ENCODE peak calls at places on chromosomes 1 and 21, in six cellular contexts. E is K562, V is A549, P is endothelial cell of umbilical vein, O is GM12878, I is HepG2. U is an unnamed sample.

GRCh38 chr1:38623529-38623928 is 236.0 kb downstream of the RRAGC start:
- DNase-seq in O (no peak), V (no peak), P (no peak), E (no peak), I (no peak), U (no peak)

GRCh38 chr1:162456324-162456723 is 41.3 kb upstream of the UHMK1 start:
- DNase-seq in P (no peak), E (no peak), V (no peak), O (no peak), I (no peak), U (no peak)

GRCh38 chr1:94543003-94543402 is 1.4 kb upstream of the F3 start:
- DNase-seq in V (no peak), I (no peak), E (no peak), O (no peak), P (peak), U (peak)

GRCh38 chr1:240306673-240307072 is 215.0 kb downstream of the FMN2 start:
- DNase-seq in P (no peak), V (no peak), I (no peak), E (no peak), O (no peak), U (no peak)

GRCh38 chr1:22031214-22031962 is 21.1 kb upstream of the CDC42 start:
- DNase-seq in V (no peak), O (no peak), E (no peak), I (peak), P (peak), U (no peak)

GRCh38 chr21:39093526-39093925 is 89.7 kb downstream of the PSMG1 start:
- DNase-seq in O (no peak), V (no peak), P (no peak), E (no peak), I (no peak), U (no peak)

GRCh38 chr1:154446292-154446691 is 41.1 kb downstream of the IL6R start:
- DNase-seq in I (no peak), P (no peak), V (no peak), E (no peak), O (no peak), U (no peak)

GRCh38 chr1:23581219-23581618 is 21.9 kb upstream of the ID3 start:
- DNase-seq in I (no peak), P (peak), E (no peak), O (no peak), V (peak), U (no peak)

GRCh38 chr1:221874285-221875003 is 132.6 kb upstream of the DUSP10 start:
- DNase-seq in E (no peak), V (peak), O (no peak), I (no peak), P (no peak), U (peak)

GRCh38 chr1:247273013-247273412 is 17.1 kb downstream of the VN1R5 start:
- DNase-seq in I (no peak), E (no peak), V (no peak), O (no peak), P (no peak), U (no peak)

DNA sequence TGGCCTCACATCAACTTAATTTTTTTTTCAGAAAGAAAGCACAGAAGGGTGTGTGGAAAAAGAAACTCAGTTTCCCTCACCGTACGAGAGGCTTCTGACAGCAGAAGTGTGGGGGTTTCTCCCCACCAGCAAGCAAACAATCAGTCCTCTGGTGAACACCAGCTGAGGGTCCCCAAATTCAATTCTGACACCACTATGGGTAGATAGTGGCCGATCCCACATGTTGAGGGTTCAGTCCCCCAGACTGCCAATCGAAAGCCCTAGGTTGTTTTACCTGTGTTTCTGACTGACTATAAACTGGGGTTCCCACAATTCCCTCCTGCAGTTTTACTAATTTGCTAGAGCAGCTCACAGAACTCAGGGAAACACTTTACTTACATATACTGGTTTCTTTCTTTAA is 2.1 kb downstream of the IFI6 start:
- DNase-seq in I (no peak), P (no peak), O (no peak), E (no peak), V (no peak), U (no peak)
- H3K4me3 ChIP-seq in I (no peak), P (no peak), O (peak), E (no peak), V (no peak), U (no peak)

GRCh38 chr1:234865171-234866006 is 255.4 kb upstream of the IRF2BP2 start:
- DNase-seq in O (no peak), V (no peak), P (no peak), E (no peak), I (no peak), U (no peak)
- TF ChIP-seq CTCF in O (no peak), V (no peak), P (no peak), E (no peak), I (no peak), U (no peak)

GRCh38 chr1:17494114-17494729 is 45.3 kb upstream of the ARHGEF10L start:
- DNase-seq in O (peak), P (peak), V (peak), I (peak), E (peak), U (peak)

GRCh38 chr1:17503146-17503545 is 36.4 kb upstream of the ARHGEF10L start:
- DNase-seq in V (no peak), O (no peak), P (no peak), E (no peak), I (no peak), U (no peak)

GRCh38 chr1:17502326-17502778 is 37.1 kb upstream of the ARHGEF10L start:
- DNase-seq in I (peak), E (peak), V (peak), O (peak), P (peak), U (peak)

GRCh38 chr1:17496419-17496818 is 43.1 kb upstream of the ARHGEF10L start:
- DNase-seq in I (no peak), O (no peak), V (no peak), P (no peak), E (no peak), U (no peak)

DNA sequence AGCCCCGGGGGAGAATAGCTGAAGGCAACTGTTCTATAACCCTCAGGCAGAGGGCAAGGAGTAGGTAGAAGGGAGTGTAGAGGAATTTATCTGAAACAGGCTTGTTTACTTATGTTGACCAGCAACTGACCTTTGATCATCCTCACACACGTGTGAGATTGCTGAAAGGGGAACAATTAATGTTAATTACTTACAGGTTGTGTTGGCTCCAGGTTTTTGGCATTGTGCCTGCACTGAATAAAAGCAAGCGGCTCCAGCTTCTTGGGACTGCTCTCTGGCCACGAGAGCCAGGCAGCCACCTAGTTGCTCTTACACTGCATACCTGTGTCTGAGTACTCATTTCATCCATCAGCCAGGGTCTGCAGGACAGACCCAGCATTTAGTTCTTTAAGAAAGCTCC is 41.3 kb upstream of the ARHGEF10L start:
- DNase-seq in I (peak), O (no peak), E (no peak), V (no peak), P (no peak), U (no peak)
- TF ChIP-seq MYC in I (no peak), O (no peak), E (no peak), V (no peak), P (no peak), U (no peak)

DNA sequence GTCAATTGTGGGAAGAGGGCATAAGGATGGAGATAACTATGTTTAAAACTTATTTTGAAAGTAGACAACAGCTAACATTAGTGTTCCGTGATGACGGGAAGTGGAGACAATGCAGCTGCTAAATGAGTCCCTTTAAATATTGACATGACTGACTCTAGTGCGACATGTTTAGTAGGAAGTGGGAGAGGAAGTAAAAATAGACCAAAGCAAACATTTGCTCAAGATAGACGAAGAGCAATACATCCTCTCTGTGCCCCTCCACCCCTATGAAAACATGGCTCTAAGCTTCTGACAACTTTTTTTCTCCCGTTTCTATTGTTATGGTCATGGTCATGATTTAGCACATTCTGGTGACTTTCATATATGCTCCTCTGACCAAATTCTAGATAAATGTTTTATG is 60.0 kb upstream of the HMCN1 start:
- DNase-seq in I (peak), E (no peak), P (peak), V (peak), O (no peak), U (no peak)
- H3K4me3 ChIP-seq in I (no peak), E (no peak), P (no peak), V (no peak), O (no peak), U (no peak)

GRCh38 chr1:220127076-220127475 is 33.1 kb downstream of the IARS2 start:
- DNase-seq in E (no peak), I (no peak), P (no peak), V (no peak), O (no peak), U (no peak)

GRCh38 chr1:220121791-220122530 is 28.0 kb downstream of the IARS2 start:
- DNase-seq in I (no peak), V (peak), P (no peak), E (no peak), O (no peak), U (peak)

GRCh38 chr1:220119043-220119512 is 25.1 kb downstream of the IARS2 start:
- DNase-seq in E (peak), O (no peak), P (no peak), I (no peak), V (no peak), U (no peak)

GRCh38 chr1:220124542-220124941 is 30.6 kb downstream of the IARS2 start:
- DNase-seq in V (no peak), P (no peak), E (no peak), O (no peak), I (no peak), U (peak)

DNA sequence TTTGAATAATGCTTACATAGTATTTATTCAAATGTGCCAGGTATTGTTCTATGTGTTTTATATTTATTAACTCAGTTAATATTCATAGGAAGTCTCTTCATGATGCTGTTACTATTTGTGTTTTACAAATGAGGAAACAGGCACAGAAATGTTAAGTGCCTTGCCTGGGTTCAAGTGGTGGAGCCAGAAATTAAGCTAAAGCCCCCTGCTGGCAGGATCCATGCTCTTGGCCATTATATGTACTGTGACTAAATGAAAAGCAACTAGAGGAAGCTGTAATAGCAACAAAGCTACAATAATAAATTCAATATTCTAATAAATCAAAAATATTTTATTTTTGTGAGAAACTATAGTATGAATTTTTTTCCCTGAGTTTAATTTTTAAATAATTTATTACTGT is 30.0 kb downstream of the IARS2 start:
- DNase-seq in V (peak), I (peak), O (no peak), P (no peak), E (peak), U (peak)
- TF ChIP-seq CTCF in V (peak), I (peak), O (peak), P (peak), E (peak), U (peak)

GRCh38 chr1:89383185-89383584 is 19.3 kb downstream of the GBP6 start:
- DNase-seq in P (no peak), I (no peak), E (no peak), V (no peak), O (no peak), U (no peak)

GRCh38 chr1:89381617-89382016 is 17.8 kb downstream of the GBP6 start:
- DNase-seq in I (peak), V (no peak), O (no peak), P (no peak), E (no peak), U (no peak)

GRCh38 chr1:89382479-89382878 is 18.6 kb downstream of the GBP6 start:
- DNase-seq in P (no peak), E (no peak), V (no peak), O (no peak), I (no peak), U (no peak)

DNA sequence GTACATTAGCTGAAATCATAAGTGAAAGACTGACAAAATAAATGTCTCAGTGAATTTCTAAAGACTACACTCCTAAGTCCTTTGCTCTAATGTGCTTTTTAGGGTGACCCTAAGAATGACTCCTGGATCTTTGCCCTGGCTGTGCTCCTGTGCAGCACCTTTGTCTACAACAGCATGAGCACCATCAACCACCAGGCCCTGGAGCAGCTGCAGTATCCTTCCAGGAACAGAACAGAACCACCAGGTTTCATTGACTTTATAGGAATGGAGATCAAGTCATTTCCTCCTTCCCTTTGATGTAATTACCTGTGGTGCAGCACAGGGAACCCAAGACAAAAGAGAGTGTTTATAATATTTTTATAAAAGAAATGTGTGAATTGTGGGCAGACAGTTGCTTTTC is 14.1 kb downstream of the GBP6 start:
- DNase-seq in E (no peak), O (no peak), I (no peak), V (no peak), P (no peak), U (no peak)
- TF ChIP-seq MYC in E (no peak), O (no peak), I (no peak), V (no peak), P (no peak), U (no peak)

GRCh38 chr1:170586321-170586855 is 54.4 kb downstream of the GORAB start:
- DNase-seq in O (no peak), P (no peak), V (no peak), I (no peak), E (no peak), U (no peak)
- H3K4me3 ChIP-seq in O (no peak), P (no peak), V (no peak), I (no peak), E (no peak), U (no peak)

U was measured in NB4.